ENCODE peak calls at places on chromosomes 16 and 17, in six cellular contexts. P, D, T, W, H and O are unnamed samples.

GRCh38 chr16:58614212-58614611 is 15.4 kb downstream of the CNOT1 start:
- DNase-seq in D (no peak), P (no peak), T (no peak), H (no peak), W (no peak), O (no peak)

GRCh38 chr16:78816499-78817441 is 717.3 kb downstream of the WWOX start:
- DNase-seq in W (no peak), T (no peak), D (no peak), H (no peak), P (no peak), O (no peak)

GRCh38 chr17:58415371-58416055 is 1.8 kb downstream of the RNF43 start:
- DNase-seq in H (peak), D (no peak), T (no peak), P (no peak), W (no peak), O (no peak)

GRCh38 chr17:59829217-59830006 is 63.3 kb downstream of the TUBD1 start:
- DNase-seq in H (peak), D (peak), W (peak), P (peak), T (peak), O (peak)

GRCh38 chr16:13414154-13414553 is 505.8 kb upstream of the ERCC4 start:
- DNase-seq in H (no peak), P (no peak), T (no peak), D (no peak), W (no peak), O (no peak)

GRCh38 chr17:8499171-8499570 is 63.5 kb downstream of the NDEL1 start:
- DNase-seq in D (no peak), P (no peak), W (no peak), T (no peak), H (no peak), O (no peak)

GRCh38 chr17:50558955-50559614 is 1.4 kb upstream of the CACNA1G start:
- DNase-seq in H (no peak), P (no peak), D (no peak), W (no peak), T (no peak), O (peak)

GRCh38 chr16:85615852-85616607 is 2.9 kb downstream of the GSE1 start:
- DNase-seq in H (peak), P (peak), D (peak), T (peak), W (peak), O (peak)

GRCh38 chr17:2871205-2871604 is 75.0 kb downstream of the RAP1GAP2 start:
- DNase-seq in H (no peak), D (no peak), P (no peak), W (no peak), T (no peak), O (no peak)

GRCh38 chr17:40373324-40373723 is 8.8 kb upstream of the GJD3 start:
- DNase-seq in P (no peak), T (no peak), D (no peak), H (no peak), W (no peak), O (no peak)

GRCh38 chr16:57476546-57477410 is 9.5 kb downstream of the DOK4 start:
- DNase-seq in P (no peak), H (no peak), W (no peak), T (no peak), D (no peak), O (peak)

GRCh38 chr16:23357761-23358290 is 55.7 kb downstream of the SCNN1B start:
- DNase-seq in P (no peak), H (no peak), W (no peak), T (no peak), D (no peak), O (no peak)

GRCh38 chr16:69190598-69190997 is 3.6 kb downstream of the SNTB2 start:
- DNase-seq in D (no peak), T (no peak), P (no peak), W (no peak), H (no peak), O (peak)
- TF ChIP-seq CTCF in D (no peak), T (no peak), P (no peak), W (no peak), H (no peak), O (no peak)

GRCh38 chr17:48351916-48352332 is 78.1 kb downstream of the SKAP1 start:
- DNase-seq in W (peak), H (peak), T (no peak), D (peak), P (peak), O (peak)
- TF ChIP-seq MAX in W (no peak), H (no peak), T (no peak), D (no peak), P (no peak), O (no peak)

GRCh38 chr16:64362193-64362592 is 759.7 kb downstream of the CDH11 start:
- DNase-seq in H (no peak), T (no peak), W (peak), D (no peak), P (no peak), O (no peak)

GRCh38 chr16:64363039-64363438 is 758.8 kb downstream of the CDH11 start:
- DNase-seq in H (no peak), T (no peak), P (no peak), W (no peak), D (no peak), O (no peak)

GRCh38 chr16:64370112-64370511 is 751.8 kb downstream of the CDH11 start:
- DNase-seq in P (no peak), D (no peak), W (no peak), T (no peak), H (no peak), O (no peak)

GRCh38 chr16:64364894-64365293 is 757.0 kb downstream of the CDH11 start:
- DNase-seq in H (no peak), W (no peak), D (no peak), T (no peak), P (no peak), O (no peak)

DNA sequence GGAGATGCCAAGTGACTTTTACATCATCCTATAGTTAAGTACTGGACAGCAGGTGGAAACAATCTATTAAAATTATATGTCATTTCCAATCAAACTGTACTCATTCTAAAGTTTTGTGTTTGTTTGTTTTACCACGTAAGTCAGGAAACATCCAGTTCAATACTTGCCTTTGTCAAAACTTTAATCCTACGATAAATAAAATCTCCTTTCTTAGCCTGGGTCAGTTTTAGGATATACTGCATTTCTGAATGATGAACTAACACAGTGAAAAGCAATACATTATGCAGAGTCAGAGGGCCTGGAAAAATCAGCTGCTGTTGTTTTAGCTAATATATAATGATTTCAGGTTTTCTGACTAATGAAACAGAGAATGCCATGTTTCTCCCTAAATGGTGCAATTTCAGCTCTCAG is 756.4 kb downstream of the CDH11 start:
- DNase-seq in H (no peak), P (no peak), W (peak), D (no peak), T (no peak), O (no peak)
- TF ChIP-seq MYC in H (no peak), P (no peak), W (no peak), D (no peak), T (no peak), O (no peak)

GRCh38 chr16:35188288-35189155 is 1729.1 kb downstream of the TP53TG3F start:
- DNase-seq in D (peak), T (no peak), W (no peak), H (peak), P (peak), O (peak)
- TF ChIP-seq CTCF in D (no peak), T (no peak), W (no peak), H (peak), P (no peak), O (peak)

DNA sequence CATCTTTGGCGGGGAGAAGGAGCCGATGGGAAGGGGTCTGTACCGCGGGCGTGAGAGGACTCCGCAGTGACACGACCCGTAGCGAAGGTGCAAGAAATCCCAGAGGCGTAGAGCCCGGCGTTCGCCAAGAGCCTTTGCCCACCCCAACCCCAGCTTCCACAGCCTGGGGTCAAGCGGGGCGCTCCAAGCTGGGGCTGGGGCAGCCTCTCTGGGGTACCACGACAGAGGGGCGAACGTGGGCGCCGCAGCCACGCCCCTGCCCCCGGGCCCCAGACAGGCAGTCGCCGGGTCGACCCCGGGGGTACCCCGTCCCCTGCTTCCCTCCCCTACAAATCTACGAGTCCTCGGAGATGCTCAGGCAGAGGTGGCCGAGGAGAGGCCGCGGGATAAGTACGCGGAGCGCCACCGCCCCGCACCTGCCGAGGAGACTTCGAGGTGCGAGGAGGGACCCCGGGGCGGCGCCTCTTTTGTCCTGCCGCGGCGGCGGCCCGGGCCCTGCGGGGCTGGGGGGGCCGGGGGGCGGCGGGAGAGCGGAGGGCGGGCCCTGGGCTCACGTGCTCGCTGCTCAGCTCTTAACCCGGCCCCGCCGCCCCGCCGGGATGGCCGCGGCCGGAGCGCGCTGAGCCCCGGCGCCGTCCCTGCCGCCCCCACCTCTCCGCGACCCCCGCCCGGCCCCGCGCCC is at the start of gene ADAM11:
- DNase-seq in W (no peak), H (no peak), D (no peak), P (no peak), T (no peak), O (no peak)
- TF ChIP-seq MAX in W (no peak), H (no peak), D (no peak), P (no peak), T (no peak), O (no peak)

DNA sequence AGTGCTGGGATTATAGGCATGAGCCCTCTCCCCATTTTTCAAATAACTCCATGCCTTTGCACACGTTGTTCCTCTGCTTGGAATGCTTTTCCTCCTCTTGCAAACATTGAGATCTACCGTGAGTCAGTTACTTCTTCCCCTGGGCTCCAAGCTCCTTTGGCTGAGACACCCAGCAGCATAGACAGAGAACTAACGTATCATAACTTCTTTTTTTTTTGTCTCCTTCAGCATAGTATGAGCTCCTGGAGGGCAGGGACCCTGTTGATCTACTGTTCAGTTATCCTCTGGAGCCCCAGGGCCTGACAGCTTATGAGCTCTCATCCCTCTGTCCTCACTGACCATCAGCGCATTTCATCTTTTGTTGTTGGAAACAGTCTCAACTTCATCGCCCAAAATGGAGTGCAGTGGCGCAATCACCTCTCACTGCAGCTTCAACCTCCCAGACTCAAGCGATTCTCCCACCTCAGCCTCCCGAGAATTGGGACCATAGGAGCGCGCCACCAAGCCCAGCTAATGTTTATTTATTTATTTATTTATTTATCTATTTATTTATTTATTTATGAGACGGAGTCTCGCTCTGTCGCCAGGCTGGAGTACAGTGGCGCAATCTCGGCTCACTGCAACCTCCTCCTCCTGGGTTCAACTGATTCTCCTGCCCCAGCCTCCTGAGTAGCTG is 2.2 kb downstream of the SPAG7 start:
- DNase-seq in W (no peak), T (no peak), D (no peak), H (no peak), P (no peak), O (no peak)
- TF ChIP-seq MYC in W (no peak), T (no peak), D (no peak), H (no peak), P (no peak), O (no peak)